ENCODE peak calls at places on chromosomes 5 and 9, in eight cellular contexts. S, T, I, C, P, K, G and Y are unnamed samples.

GRCh38 chr9:111298831-111299603 is 31.0 kb downstream of the OR2K2 start:
- DNase-seq in I (peak; percentile 58), G (no peak), C (peak; percentile 2), S (peak; percentile 25), K (peak; percentile 69), P (peak; percentile 85), T (peak; percentile 67), Y (peak; percentile 21)

GRCh38 chr5:10461904-10462542 is 20.3 kb downstream of the ROPN1L start:
- DNase-seq in C (no peak), K (no peak), G (no peak), P (no peak), I (no peak), T (no peak), S (no peak), Y (no peak)

GRCh38 chr5:178442361-178443256 is 147.6 kb downstream of the COL23A1 start:
- DNase-seq in S (peak; percentile 48), K (no peak), T (no peak), I (no peak), C (no peak), G (peak; percentile 96), P (no peak), Y (no peak)

GRCh38 chr5:75603421-75603820 is 7.8 kb upstream of the ANKDD1B start:
- DNase-seq in P (peak; percentile 62), S (no peak), K (peak; percentile 45), T (no peak), G (no peak), C (no peak), I (no peak), Y (no peak)

GRCh38 chr9:113560621-113560915 is 97.0 kb downstream of the RGS3 start:
- DNase-seq in T (no peak), S (no peak), G (no peak), P (no peak), K (no peak), C (no peak), I (no peak), Y (no peak)

GRCh38 chr5:58999804-59000595 is 417.1 kb downstream of the RAB3C start:
- DNase-seq in P (no peak), I (no peak), S (no peak), K (peak; percentile 16), G (no peak), T (no peak), C (no peak), Y (no peak)

GRCh38 chr5:170267431-170268152 is 30.0 kb downstream of the LCP2 start:
- DNase-seq in C (peak; percentile 10), G (peak; percentile 71), S (peak; percentile 81), P (peak; percentile 86), T (peak; percentile 78), I (peak; percentile 34), K (peak; percentile 69), Y (peak; percentile 82)

GRCh38 chr5:137575847-137576246 is 76.7 kb upstream of the SPOCK1 start:
- DNase-seq in C (no peak), P (peak; percentile 75), S (no peak), I (no peak), T (no peak), K (peak; percentile 83), G (no peak), Y (peak; percentile 55)

GRCh38 chr9:88373018-88373417 is 15.2 kb upstream of the SPIN1 start:
- DNase-seq in I (no peak), S (no peak), T (no peak), K (no peak), P (no peak), G (no peak), C (no peak), Y (no peak)

GRCh38 chr9:2761424-2761823 is 44.1 kb downstream of the KCNV2 start:
- DNase-seq in P (no peak), I (no peak), T (no peak), C (no peak), G (no peak), S (no peak), K (no peak), Y (no peak)

GRCh38 chr9:95250462-95251058 is 66.9 kb downstream of the FANCC start:
- DNase-seq in I (peak; percentile 67), P (no peak), K (no peak), T (no peak), C (peak; percentile 22), S (no peak), G (no peak), Y (no peak)